ENCODE peak calls at places on chromosomes 6 and 20, in nine cellular contexts. One of them, this sample, is unnamed.

GRCh38 chr6:169881398-169881797 is 130.0 kb downstream of the ERMARD start:
- DNase-seq in NB4: no peak
- DNase-seq in K562: no peak
- DNase-seq in heart left ventricle: no peak
- DNase-seq in esophagus squamous epithelium: no peak
- DNase-seq in stomach: no peak
- DNase-seq in lower leg skin: no peak
- DNase-seq in uterus: no peak
- DNase-seq in HCT116: no peak
- DNase-seq in this sample: no peak

GRCh38 chr6:163711071-163711470 is 296.6 kb downstream of the QKI start:
- DNase-seq in NB4: peak
- DNase-seq in K562: no peak
- DNase-seq in heart left ventricle: no peak
- DNase-seq in esophagus squamous epithelium: no peak
- DNase-seq in stomach: no peak
- DNase-seq in lower leg skin: no peak
- DNase-seq in uterus: no peak
- DNase-seq in HCT116: no peak
- DNase-seq in this sample: no peak

GRCh38 chr6:28468056-28468455 is 24.8 kb upstream of the ZSCAN23 start:
- DNase-seq in NB4: no peak
- DNase-seq in K562: no peak
- DNase-seq in heart left ventricle: no peak
- DNase-seq in esophagus squamous epithelium: no peak
- DNase-seq in stomach: no peak
- DNase-seq in lower leg skin: no peak
- DNase-seq in uterus: no peak
- DNase-seq in HCT116: no peak
- DNase-seq in this sample: no peak

GRCh38 chr20:38057351-38057972 is 23.9 kb downstream of the RPRD1B start:
- DNase-seq in NB4: peak
- DNase-seq in K562: peak
- DNase-seq in heart left ventricle: peak
- DNase-seq in esophagus squamous epithelium: no peak
- DNase-seq in stomach: peak
- DNase-seq in lower leg skin: peak
- DNase-seq in uterus: peak
- DNase-seq in HCT116: peak
- DNase-seq in this sample: no peak

GRCh38 chr20:1883986-1884385 is 11.2 kb upstream of the SIRPA start:
- DNase-seq in NB4: peak
- DNase-seq in K562: no peak
- DNase-seq in heart left ventricle: peak
- DNase-seq in esophagus squamous epithelium: no peak
- DNase-seq in stomach: no peak
- DNase-seq in lower leg skin: no peak
- DNase-seq in uterus: no peak
- DNase-seq in HCT116: no peak
- DNase-seq in this sample: no peak

GRCh38 chr6:30882764-30883475 is 1.4 kb upstream of the DDR1 start:
- DNase-seq in NB4: no peak
- DNase-seq in K562: peak
- DNase-seq in heart left ventricle: no peak
- DNase-seq in esophagus squamous epithelium: no peak
- DNase-seq in stomach: peak
- DNase-seq in lower leg skin: peak
- DNase-seq in uterus: peak
- DNase-seq in HCT116: peak
- DNase-seq in this sample: no peak

GRCh38 chr6:70221025-70221714 is 81.7 kb downstream of the COL9A1 start:
- DNase-seq in NB4: peak
- DNase-seq in K562: peak
- DNase-seq in heart left ventricle: no peak
- DNase-seq in esophagus squamous epithelium: no peak
- DNase-seq in stomach: no peak
- DNase-seq in lower leg skin: no peak
- DNase-seq in uterus: no peak
- DNase-seq in HCT116: no peak
- DNase-seq in this sample: no peak

GRCh38 chr20:46970937-46971630 is 76.4 kb downstream of the EYA2 start:
- DNase-seq in NB4: peak
- DNase-seq in K562: peak
- DNase-seq in heart left ventricle: no peak
- DNase-seq in esophagus squamous epithelium: no peak
- DNase-seq in stomach: no peak
- DNase-seq in lower leg skin: no peak
- DNase-seq in uterus: no peak
- DNase-seq in HCT116: peak
- DNase-seq in this sample: peak

GRCh38 chr6:31294056-31294455 is 22.2 kb upstream of the HLA-C start:
- DNase-seq in NB4: no peak
- DNase-seq in K562: no peak
- DNase-seq in heart left ventricle: no peak
- DNase-seq in esophagus squamous epithelium: no peak
- DNase-seq in stomach: no peak
- DNase-seq in lower leg skin: no peak
- DNase-seq in uterus: no peak
- DNase-seq in HCT116: no peak
- DNase-seq in this sample: no peak

GRCh38 chr6:41318648-41319565 is 16.5 kb upstream of the NCR2 start:
- DNase-seq in NB4: peak
- DNase-seq in K562: peak
- DNase-seq in heart left ventricle: peak
- DNase-seq in esophagus squamous epithelium: no peak
- DNase-seq in stomach: peak
- DNase-seq in lower leg skin: peak
- DNase-seq in uterus: peak
- DNase-seq in HCT116: peak
- DNase-seq in this sample: peak

GRCh38 chr20:58023346-58023745 is 205.1 kb downstream of the ANKRD60 start:
- DNase-seq in NB4: no peak
- DNase-seq in K562: no peak
- DNase-seq in heart left ventricle: no peak
- DNase-seq in esophagus squamous epithelium: no peak
- DNase-seq in stomach: no peak
- DNase-seq in lower leg skin: no peak
- DNase-seq in uterus: no peak
- DNase-seq in HCT116: no peak
- DNase-seq in this sample: no peak

GRCh38 chr20:50438986-50439407 is 71.2 kb upstream of the PTPN1 start:
- DNase-seq in NB4: no peak
- DNase-seq in K562: peak
- DNase-seq in heart left ventricle: no peak
- DNase-seq in esophagus squamous epithelium: no peak
- DNase-seq in stomach: no peak
- DNase-seq in lower leg skin: no peak
- DNase-seq in uterus: no peak
- DNase-seq in HCT116: peak
- DNase-seq in this sample: peak

GRCh38 chr6:40192516-40192915 is 258.3 kb upstream of the MOCS1 start:
- DNase-seq in NB4: no peak
- DNase-seq in K562: no peak
- DNase-seq in heart left ventricle: no peak
- DNase-seq in esophagus squamous epithelium: no peak
- DNase-seq in stomach: no peak
- DNase-seq in lower leg skin: no peak
- DNase-seq in uterus: no peak
- DNase-seq in HCT116: no peak
- DNase-seq in this sample: no peak

DNA sequence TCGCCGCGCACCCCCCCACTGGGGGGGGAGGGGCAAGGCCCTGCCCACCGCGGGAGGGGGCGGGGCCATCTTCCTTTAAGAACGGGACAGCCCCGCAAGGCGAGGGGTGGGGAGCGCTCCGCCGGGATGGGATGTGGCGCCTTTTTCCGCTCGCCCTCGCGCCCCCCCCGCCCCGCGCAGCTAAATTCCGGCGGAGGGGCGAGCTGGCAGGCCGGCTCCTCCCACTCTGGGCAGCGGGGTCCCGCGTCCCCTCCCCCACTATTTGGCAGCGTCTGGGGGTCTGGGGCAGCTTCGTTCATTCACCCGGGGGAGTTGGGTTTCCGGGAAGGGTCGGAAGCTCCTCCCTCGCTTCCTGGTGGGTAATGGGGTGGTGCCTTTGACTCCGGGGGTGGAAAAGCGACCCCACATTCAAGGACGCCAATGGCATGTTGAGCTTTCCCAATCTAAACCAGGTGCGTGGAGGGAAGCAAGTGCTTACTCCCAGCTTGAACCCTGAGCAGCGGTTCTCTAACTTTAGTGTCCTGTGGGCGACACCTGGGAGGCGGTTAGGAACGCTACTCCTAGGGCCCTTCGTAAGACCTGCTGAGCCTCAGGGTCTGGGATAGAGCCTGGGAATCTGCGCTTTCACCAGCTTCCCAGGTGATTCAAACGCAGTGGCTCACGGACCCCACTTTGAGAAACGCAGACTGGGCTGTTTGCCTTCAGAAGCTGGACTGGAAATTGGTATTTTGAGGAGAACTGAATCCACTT is 927 bp downstream of the ASXL1 start:
- DNase-seq in NB4: peak
- DNase-seq in K562: peak
- DNase-seq in heart left ventricle: peak
- DNase-seq in esophagus squamous epithelium: peak
- DNase-seq in stomach: peak
- DNase-seq in lower leg skin: peak
- DNase-seq in uterus: peak
- DNase-seq in HCT116: no peak
- DNase-seq in this sample: no peak
- TF ChIP-seq POLR2A in NB4: no peak
- TF ChIP-seq POLR2A in K562: peak
- TF ChIP-seq POLR2A in heart left ventricle: peak
- TF ChIP-seq POLR2A in esophagus squamous epithelium: no peak
- TF ChIP-seq POLR2A in stomach: no peak
- TF ChIP-seq POLR2A in lower leg skin: no peak
- TF ChIP-seq POLR2A in uterus: peak
- TF ChIP-seq POLR2A in HCT116: no peak
- TF ChIP-seq POLR2A in this sample: peak

GRCh38 chr6:151240036-151240685 is 394 bp downstream of the AKAP12 start:
- DNase-seq in NB4: no peak
- DNase-seq in K562: peak
- DNase-seq in heart left ventricle: peak
- DNase-seq in esophagus squamous epithelium: no peak
- DNase-seq in stomach: peak
- DNase-seq in lower leg skin: peak
- DNase-seq in uterus: peak
- DNase-seq in HCT116: peak
- DNase-seq in this sample: peak
- TF ChIP-seq POLR2A in NB4: no peak
- TF ChIP-seq POLR2A in K562: no peak
- TF ChIP-seq POLR2A in heart left ventricle: peak
- TF ChIP-seq POLR2A in esophagus squamous epithelium: no peak
- TF ChIP-seq POLR2A in stomach: no peak
- TF ChIP-seq POLR2A in lower leg skin: no peak
- TF ChIP-seq POLR2A in uterus: peak
- TF ChIP-seq POLR2A in HCT116: peak
- TF ChIP-seq POLR2A in this sample: peak

DNA sequence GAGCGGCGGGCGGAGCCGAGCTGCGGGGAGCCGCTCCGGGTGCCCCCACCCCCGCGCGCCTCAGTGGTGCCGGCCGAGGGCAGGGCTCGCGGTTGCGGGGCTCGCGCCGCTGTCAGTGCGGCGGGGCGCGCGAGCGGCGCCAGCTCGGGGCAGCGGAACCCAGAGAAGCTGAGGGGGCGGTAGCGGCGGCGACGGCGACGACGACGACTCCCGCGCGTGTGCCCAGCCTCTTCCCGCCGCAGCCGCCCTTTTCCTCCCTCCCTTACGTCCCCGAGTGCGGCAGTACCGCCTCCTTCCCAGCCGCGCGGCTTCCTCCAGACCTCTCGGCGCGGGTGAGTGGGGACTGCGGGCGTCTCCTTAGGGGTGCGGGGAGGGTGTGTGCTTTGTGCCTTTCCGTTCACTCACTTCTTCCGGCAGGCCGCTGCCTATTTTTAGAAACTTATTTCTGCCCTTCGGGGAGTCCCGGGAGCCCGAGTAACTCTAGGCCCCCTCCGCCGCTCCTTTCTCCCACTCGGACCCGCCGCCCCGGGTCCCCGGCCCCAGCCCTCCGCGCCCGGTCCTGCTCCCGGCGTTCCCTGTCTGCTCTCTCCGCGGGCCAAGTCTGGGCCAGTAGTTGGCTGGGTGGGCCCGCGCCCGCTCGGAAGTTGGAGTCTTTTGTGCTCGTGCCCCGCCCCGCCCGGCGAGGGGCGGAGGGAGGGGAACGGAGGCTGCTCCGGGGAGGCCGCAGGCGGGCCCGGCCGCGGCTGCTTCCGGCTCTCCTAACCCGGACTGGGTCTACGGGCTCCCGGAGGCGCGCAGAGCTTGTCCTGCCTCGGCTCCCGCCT is at the start of gene RALY:
- DNase-seq in NB4: peak
- DNase-seq in K562: peak
- DNase-seq in heart left ventricle: peak
- DNase-seq in esophagus squamous epithelium: peak
- DNase-seq in stomach: peak
- DNase-seq in lower leg skin: peak
- DNase-seq in uterus: peak
- DNase-seq in HCT116: peak
- DNase-seq in this sample: peak
- TF ChIP-seq POLR2A in NB4: peak
- TF ChIP-seq POLR2A in K562: peak
- TF ChIP-seq POLR2A in heart left ventricle: peak
- TF ChIP-seq POLR2A in esophagus squamous epithelium: no peak
- TF ChIP-seq POLR2A in stomach: no peak
- TF ChIP-seq POLR2A in lower leg skin: no peak
- TF ChIP-seq POLR2A in uterus: peak
- TF ChIP-seq POLR2A in HCT116: peak
- TF ChIP-seq POLR2A in this sample: peak

GRCh38 chr6:89693207-89693606 is 54.7 kb upstream of the LYRM2 start:
- DNase-seq in NB4: no peak
- DNase-seq in K562: no peak
- DNase-seq in heart left ventricle: no peak
- DNase-seq in esophagus squamous epithelium: no peak
- DNase-seq in stomach: no peak
- DNase-seq in lower leg skin: no peak
- DNase-seq in uterus: no peak
- DNase-seq in HCT116: no peak
- DNase-seq in this sample: no peak

GRCh38 chr6:89690944-89691324 is 52.4 kb upstream of the LYRM2 start:
- DNase-seq in NB4: peak
- DNase-seq in K562: no peak
- DNase-seq in heart left ventricle: no peak
- DNase-seq in esophagus squamous epithelium: no peak
- DNase-seq in stomach: no peak
- DNase-seq in lower leg skin: no peak
- DNase-seq in uterus: no peak
- DNase-seq in HCT116: no peak
- DNase-seq in this sample: no peak

GRCh38 chr6:89692256-89692655 is 53.7 kb upstream of the LYRM2 start:
- DNase-seq in NB4: no peak
- DNase-seq in K562: no peak
- DNase-seq in heart left ventricle: no peak
- DNase-seq in esophagus squamous epithelium: no peak
- DNase-seq in stomach: no peak
- DNase-seq in lower leg skin: no peak
- DNase-seq in uterus: no peak
- DNase-seq in HCT116: no peak
- DNase-seq in this sample: no peak

GRCh38 chr6:89688328-89688727 is 49.8 kb upstream of the LYRM2 start:
- DNase-seq in NB4: no peak
- DNase-seq in K562: no peak
- DNase-seq in heart left ventricle: no peak
- DNase-seq in esophagus squamous epithelium: no peak
- DNase-seq in stomach: no peak
- DNase-seq in lower leg skin: no peak
- DNase-seq in uterus: no peak
- DNase-seq in HCT116: no peak
- DNase-seq in this sample: no peak

GRCh38 chr6:89689732-89690131 is 51.2 kb upstream of the LYRM2 start:
- DNase-seq in NB4: peak
- DNase-seq in K562: no peak
- DNase-seq in heart left ventricle: no peak
- DNase-seq in esophagus squamous epithelium: no peak
- DNase-seq in stomach: no peak
- DNase-seq in lower leg skin: no peak
- DNase-seq in uterus: no peak
- DNase-seq in HCT116: no peak
- DNase-seq in this sample: no peak
- TF ChIP-seq POLR2A in NB4: no peak
- TF ChIP-seq POLR2A in K562: no peak
- TF ChIP-seq POLR2A in heart left ventricle: no peak
- TF ChIP-seq POLR2A in esophagus squamous epithelium: no peak
- TF ChIP-seq POLR2A in stomach: no peak
- TF ChIP-seq POLR2A in lower leg skin: no peak
- TF ChIP-seq POLR2A in uterus: no peak
- TF ChIP-seq POLR2A in HCT116: no peak
- TF ChIP-seq POLR2A in this sample: no peak